ENCODE peak calls at places on chromosomes 3 and 15, in four cellular contexts. X, Z, V and T are unnamed samples.
A peak's percentile ranks its signal among the peaks of the same experiment; 100 is the strongest.

GRCh38 chr3:183493296-183494045 is 62.0 kb downstream of the KLHL6 start:
- DNase-seq in X (no peak), Z (no peak), V (no peak), T (no peak)

GRCh38 chr3:184117649-184118048 is 17.5 kb upstream of the EIF2B5 start:
- DNase-seq in X (peak; percentile 20), Z (no peak), V (no peak), T (no peak)

GRCh38 chr3:73813291-73813977 is 188.7 kb upstream of the PDZRN3 start:
- DNase-seq in X (no peak), Z (peak; percentile 31), V (no peak), T (no peak)

GRCh38 chr15:66822106-66822505 is 120.1 kb downstream of the SMAD6 start:
- DNase-seq in X (no peak), Z (no peak), V (no peak), T (no peak)

GRCh38 chr3:47428585-47429145 is 47.1 kb downstream of the SCAP start:
- DNase-seq in X (no peak), Z (no peak), V (no peak), T (no peak)

GRCh38 chr15:23403550-23403949 is 43.5 kb downstream of the GOLGA6L2 start:
- DNase-seq in X (no peak), Z (no peak), V (no peak), T (no peak)

GRCh38 chr15:88663216-88663615 is 24.4 kb downstream of the ISG20 start:
- DNase-seq in X (no peak), Z (no peak), V (no peak), T (no peak)

GRCh38 chr3:11140054-11140712 is 14.1 kb upstream of the HRH1 start:
- DNase-seq in X (no peak), Z (no peak), V (peak; percentile 61), T (no peak)

GRCh38 chr3:65978116-65978515 is 60.6 kb downstream of the MAGI1 start:
- DNase-seq in X (no peak), Z (no peak), V (no peak), T (no peak)

GRCh38 chr15:87686308-87686707 is 570.2 kb downstream of the NTRK3 start:
- DNase-seq in X (peak; percentile 57), Z (no peak), V (no peak), T (no peak)

GRCh38 chr3:35544976-35545375 is 94.3 kb upstream of the ARPP21 start:
- DNase-seq in X (no peak), Z (no peak), V (no peak), T (no peak)

GRCh38 chr3:9903238-9903624 is 583 bp downstream of the IL17RE start:
- DNase-seq in X (no peak), Z (no peak), V (no peak), T (no peak)

GRCh38 chr15:36970522-36970921 is 129.8 kb downstream of the MEIS2 start:
- DNase-seq in X (no peak), Z (no peak), V (no peak), T (no peak)

GRCh38 chr3:152400912-152401311 is 132.2 kb downstream of the MBNL1 start:
- DNase-seq in X (no peak), Z (no peak), V (no peak), T (no peak)

GRCh38 chr3:33758874-33759273 is 39.6 kb upstream of the PDCD6IP start:
- DNase-seq in X (no peak), Z (no peak), V (no peak), T (no peak)

GRCh38 chr15:79008666-79009065 is 63.8 kb upstream of the CTSH start:
- DNase-seq in X (no peak), Z (no peak), V (no peak), T (no peak)

GRCh38 chr3:182172534-182172933 is 460.8 kb downstream of the SOX2 start:
- DNase-seq in X (no peak), Z (no peak), V (no peak), T (no peak)

GRCh38 chr3:14624498-14624897 is 27.1 kb upstream of the CCDC174 start:
- DNase-seq in X (no peak), Z (no peak), V (no peak), T (no peak)

GRCh38 chr3:10365791-10366190 is 44.9 kb upstream of the SEC13 start:
- DNase-seq in X (no peak), Z (no peak), V (no peak), T (no peak)

GRCh38 chr3:46669191-46669999 is 24.1 kb downstream of the ALS2CL start:
- DNase-seq in X (no peak), Z (peak; percentile 8), V (no peak), T (no peak)

GRCh38 chr15:62878070-62878469 is 164.5 kb upstream of the TPM1 start:
- DNase-seq in X (no peak), Z (peak; percentile 80), V (no peak), T (no peak)

GRCh38 chr3:151367448-151367847 is 17.1 kb downstream of the P2RY12 start:
- DNase-seq in X (no peak), Z (no peak), V (no peak), T (no peak)

GRCh38 chr15:52280326-52281084 is 15.1 kb downstream of the MYO5C start:
- DNase-seq in X (no peak), Z (no peak), V (no peak), T (no peak)

DNA sequence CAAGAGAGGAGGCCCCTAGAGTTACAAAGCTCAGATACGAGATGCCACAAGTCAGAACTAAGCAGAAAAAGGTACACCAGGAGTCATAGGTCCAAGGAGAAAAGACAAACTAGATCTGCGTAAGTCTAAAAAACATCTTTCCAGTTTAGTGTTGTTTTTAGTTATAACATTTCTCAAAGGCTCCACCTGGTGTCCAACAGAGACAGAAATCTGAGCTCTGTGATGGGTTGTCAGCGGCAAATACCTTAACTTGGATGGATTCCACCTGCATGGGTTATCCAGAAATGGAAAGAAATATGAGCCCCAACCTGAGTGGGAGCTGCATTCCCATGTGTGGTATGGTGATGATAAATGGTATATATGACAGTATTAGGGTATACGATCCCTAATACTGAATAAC is 238.6 kb upstream of the CHRM5 start:
- DNase-seq in X (peak; percentile 8), Z (peak; percentile 14), V (no peak), T (peak; percentile 6)
- H3K4me1 ChIP-seq in X (no peaks in the 10 kb centered on the region), Z (no peaks in the 10 kb centered on the region), V (no peaks in the 10 kb centered on the region), T (no peaks in the 10 kb centered on the region)

GRCh38 chr3:195043612-195044144 is 227.3 kb downstream of the XXYLT1 start:
- DNase-seq in X (no peak), Z (no peak), V (no peak), T (no peak)

GRCh38 chr3:195040773-195041520 is 230.0 kb downstream of the XXYLT1 start:
- DNase-seq in X (no peak), Z (no peak), V (no peak), T (no peak)

GRCh38 chr3:195040094-195040493 is 230.9 kb downstream of the XXYLT1 start:
- DNase-seq in X (no peak), Z (no peak), V (no peak), T (no peak)

GRCh38 chr3:195042741-195043611 is 228.0 kb downstream of the XXYLT1 start:
- DNase-seq in X (no peak), Z (no peak), V (no peak), T (no peak)

DNA sequence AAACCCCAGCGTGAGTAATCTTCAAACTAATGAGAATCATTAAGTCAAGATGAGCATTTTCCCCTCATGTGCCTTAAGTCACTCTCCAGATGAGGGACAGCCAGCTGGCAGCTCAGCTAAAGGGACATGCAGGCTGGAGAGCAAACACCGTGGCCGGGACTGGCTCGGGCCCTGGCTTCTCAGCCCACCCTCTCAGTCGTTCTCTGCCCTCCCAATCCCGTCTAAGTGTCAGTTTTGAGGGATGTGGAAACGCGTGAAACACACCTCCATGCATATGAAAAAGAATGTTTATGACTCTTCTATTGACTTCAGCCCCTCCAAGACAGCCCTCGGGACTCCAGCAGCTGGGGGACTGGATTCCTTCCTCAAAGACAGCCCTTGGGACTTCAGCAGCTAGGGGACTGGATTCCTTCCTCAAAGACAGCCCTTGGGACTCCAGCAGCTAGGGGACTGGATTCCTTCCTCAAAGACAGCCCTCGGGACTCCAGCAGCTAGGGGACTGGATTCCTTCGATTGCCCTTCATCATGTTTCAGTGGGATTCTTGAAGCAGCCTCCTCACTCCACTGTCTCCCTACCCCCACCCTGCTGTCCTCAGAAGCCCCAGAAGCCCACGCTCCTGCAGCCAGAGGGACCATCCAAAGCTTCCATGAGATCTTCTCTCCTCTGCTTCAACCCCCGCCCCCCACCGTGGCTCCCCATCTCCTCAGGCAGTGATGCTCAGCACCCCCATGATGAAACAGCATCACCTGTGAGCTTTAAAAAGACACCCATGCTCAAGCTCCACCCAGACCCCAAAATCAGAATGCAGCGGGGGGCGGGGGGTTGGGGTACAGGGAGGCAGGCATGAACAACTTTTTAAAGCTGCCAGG is 228.9 kb downstream of the XXYLT1 start:
- DNase-seq in X (no peak), Z (no peak), V (no peak), T (no peak)
- TF ChIP-seq YY1 in X (no peak), Z (no peak), V (no peak), T (no peak)

GRCh38 chr15:44485880-44486279 is 51.1 kb upstream of the EIF3J start:
- DNase-seq in X (no peak), Z (no peak), V (no peak), T (no peak)

GRCh38 chr15:44492040-44492439 is 44.9 kb upstream of the EIF3J start:
- DNase-seq in X (no peak), Z (no peak), V (no peak), T (no peak)

GRCh38 chr15:44490628-44491027 is 46.3 kb upstream of the EIF3J start:
- DNase-seq in X (no peak), Z (no peak), V (no peak), T (no peak)

GRCh38 chr15:44492672-44493071 is 44.3 kb upstream of the EIF3J start:
- DNase-seq in X (no peak), Z (no peak), V (no peak), T (no peak)

DNA sequence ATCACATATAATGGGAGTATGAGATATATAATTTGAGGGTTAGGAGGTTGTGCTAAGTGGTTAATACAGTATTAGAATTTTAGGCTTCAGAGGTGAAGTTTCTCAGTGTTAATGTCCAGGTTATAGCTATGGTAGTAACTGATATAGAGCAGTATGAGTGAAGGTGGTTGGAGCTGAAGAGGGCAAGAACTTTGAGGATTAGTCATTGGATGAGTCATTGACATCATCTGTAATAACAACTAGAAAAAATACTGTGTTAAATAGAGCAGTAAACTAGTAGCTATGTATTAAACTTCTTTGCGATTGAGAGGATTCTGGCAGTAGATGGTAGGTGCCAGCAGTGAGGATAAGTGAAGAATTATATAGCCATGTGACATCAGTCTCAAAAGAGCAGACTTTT is 47.5 kb upstream of the EIF3J start:
- DNase-seq in X (peak; percentile 23), Z (no peak), V (no peak), T (no peak)
- H3K36me3 ChIP-seq in X (peaks cover 81% of the 10 kb centered on the region), Z (peaks cover 4% of the 10 kb centered on the region), V (peaks cover 17% of the 10 kb centered on the region), T (peaks cover 49% of the 10 kb centered on the region)

GRCh38 chr3:171953300-171954022 is 85.9 kb upstream of the FNDC3B start:
- DNase-seq in X (no peak), Z (no peak), V (no peak), T (no peak)
- H3K4me1 ChIP-seq in X (peaks cover 20% of the 10 kb centered on the region), Z (peaks cover 8% of the 10 kb centered on the region), V (no peaks in the 10 kb centered on the region), T (peaks cover 3% of the 10 kb centered on the region)

DNA sequence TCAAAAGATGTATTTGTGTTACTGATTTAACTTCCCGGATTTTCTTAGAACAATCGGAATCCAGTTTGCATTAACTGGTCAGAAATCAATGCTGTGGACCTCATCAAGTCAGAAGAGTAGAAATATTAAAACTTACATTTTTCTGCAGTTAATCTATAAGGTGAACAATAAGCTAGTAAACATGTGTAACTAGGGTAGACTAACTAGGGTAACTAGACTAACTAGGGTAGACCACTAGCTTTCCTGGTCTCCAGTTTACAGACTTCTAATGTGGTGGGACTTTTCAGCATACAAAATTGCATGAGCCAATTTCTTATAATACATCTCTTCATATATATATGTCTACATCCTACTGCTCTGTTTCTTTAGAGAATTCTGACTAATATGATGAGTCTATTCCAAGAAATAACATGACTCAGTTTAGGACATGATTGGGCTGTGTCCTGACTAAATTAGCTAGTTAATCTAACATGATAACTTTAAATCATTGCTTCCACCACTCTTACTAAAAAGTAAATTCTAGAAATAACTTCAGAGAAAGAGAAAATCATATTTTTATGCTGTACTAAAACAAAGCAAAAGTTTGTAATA is 5.3 kb downstream of the PLSCR2 start:
- DNase-seq in X (no peak), Z (no peak), V (no peak), T (no peak)
- TF ChIP-seq YY1 in X (no peak), Z (no peak), V (no peak), T (no peak)

GRCh38 chr3:98567646-98568280 is 25.6 kb downstream of the CPOX start:
- DNase-seq in X (no peak), Z (no peak), V (no peak), T (no peak)
- H3K36me3 ChIP-seq in X (no peaks in the 10 kb centered on the region), Z (no peaks in the 10 kb centered on the region), V (no peaks in the 10 kb centered on the region), T (no peaks in the 10 kb centered on the region)